ENCODE peak calls at places on chromosomes 7 and 10, in nine cellular contexts. One of them, this sample, is unnamed.

GRCh38 chr7:70595741-70596574 is 536.0 kb upstream of the GALNT17 start:
- DNase-seq in prostate gland: no peak
- DNase-seq in choroid plexus epithelial cell: no peak
- DNase-seq in endothelial cell: peak
- DNase-seq in IMR-90: no peak
- DNase-seq in AG04450: no peak
- DNase-seq in A549: no peak
- DNase-seq in brain microvascular endothelial cell: no peak
- DNase-seq in kidney: peak
- DNase-seq in this sample: no peak

GRCh38 chr7:132738254-132738653 is 162.0 kb upstream of the PLXNA4 start:
- DNase-seq in prostate gland: no peak
- DNase-seq in choroid plexus epithelial cell: peak
- DNase-seq in endothelial cell: no peak
- DNase-seq in IMR-90: peak
- DNase-seq in AG04450: peak
- DNase-seq in A549: peak
- DNase-seq in brain microvascular endothelial cell: peak
- DNase-seq in kidney: no peak
- DNase-seq in this sample: no peak

GRCh38 chr10:78891741-78892140 is 177.0 kb upstream of the ZMIZ1 start:
- DNase-seq in prostate gland: no peak
- DNase-seq in choroid plexus epithelial cell: no peak
- DNase-seq in endothelial cell: no peak
- DNase-seq in IMR-90: no peak
- DNase-seq in AG04450: no peak
- DNase-seq in A549: no peak
- DNase-seq in brain microvascular endothelial cell: no peak
- DNase-seq in kidney: no peak
- DNase-seq in this sample: no peak

GRCh38 chr7:114083714-114084113 is 164.9 kb upstream of the PPP1R3A start:
- DNase-seq in prostate gland: no peak
- DNase-seq in choroid plexus epithelial cell: no peak
- DNase-seq in endothelial cell: no peak
- DNase-seq in IMR-90: no peak
- DNase-seq in AG04450: no peak
- DNase-seq in A549: no peak
- DNase-seq in brain microvascular endothelial cell: no peak
- DNase-seq in kidney: no peak
- DNase-seq in this sample: no peak

GRCh38 chr7:47801423-47801822 is 146.8 kb downstream of the PKD1L1 start:
- DNase-seq in prostate gland: no peak
- DNase-seq in choroid plexus epithelial cell: no peak
- DNase-seq in endothelial cell: no peak
- DNase-seq in IMR-90: no peak
- DNase-seq in AG04450: no peak
- DNase-seq in A549: no peak
- DNase-seq in brain microvascular endothelial cell: no peak
- DNase-seq in kidney: no peak
- DNase-seq in this sample: no peak

GRCh38 chr10:3820255-3820654 is 35.2 kb upstream of the KLF6 start:
- DNase-seq in prostate gland: no peak
- DNase-seq in choroid plexus epithelial cell: peak
- DNase-seq in endothelial cell: no peak
- DNase-seq in IMR-90: no peak
- DNase-seq in AG04450: no peak
- DNase-seq in A549: no peak
- DNase-seq in brain microvascular endothelial cell: no peak
- DNase-seq in kidney: no peak
- DNase-seq in this sample: no peak

GRCh38 chr10:69232736-69233135 is 12.6 kb downstream of the HKDC1 start:
- DNase-seq in prostate gland: no peak
- DNase-seq in choroid plexus epithelial cell: no peak
- DNase-seq in endothelial cell: no peak
- DNase-seq in IMR-90: no peak
- DNase-seq in AG04450: no peak
- DNase-seq in A549: no peak
- DNase-seq in brain microvascular endothelial cell: no peak
- DNase-seq in kidney: no peak
- DNase-seq in this sample: no peak

GRCh38 chr10:122492955-122493597 is 31.7 kb downstream of the HTRA1 start:
- DNase-seq in prostate gland: no peak
- DNase-seq in choroid plexus epithelial cell: peak
- DNase-seq in endothelial cell: no peak
- DNase-seq in IMR-90: peak
- DNase-seq in AG04450: no peak
- DNase-seq in A549: no peak
- DNase-seq in brain microvascular endothelial cell: no peak
- DNase-seq in kidney: no peak
- DNase-seq in this sample: no peak

GRCh38 chr10:69451209-69451783 is at the start of gene TSPAN15:
- DNase-seq in prostate gland: peak
- DNase-seq in choroid plexus epithelial cell: peak
- DNase-seq in endothelial cell: peak
- DNase-seq in IMR-90: peak
- DNase-seq in AG04450: no peak
- DNase-seq in A549: peak
- DNase-seq in brain microvascular endothelial cell: peak
- DNase-seq in kidney: peak
- DNase-seq in this sample: no peak

GRCh38 chr7:110724811-110725210 is 366.1 kb upstream of the LRRN3 start:
- DNase-seq in prostate gland: no peak
- DNase-seq in choroid plexus epithelial cell: no peak
- DNase-seq in endothelial cell: no peak
- DNase-seq in IMR-90: no peak
- DNase-seq in AG04450: no peak
- DNase-seq in A549: no peak
- DNase-seq in brain microvascular endothelial cell: no peak
- DNase-seq in kidney: no peak
- DNase-seq in this sample: no peak

GRCh38 chr7:20784311-20785210 is 2.1 kb downstream of the SP8 start:
- DNase-seq in prostate gland: no peak
- DNase-seq in choroid plexus epithelial cell: no peak
- DNase-seq in endothelial cell: peak
- DNase-seq in IMR-90: no peak
- DNase-seq in AG04450: no peak
- DNase-seq in A549: peak
- DNase-seq in brain microvascular endothelial cell: no peak
- DNase-seq in kidney: peak
- DNase-seq in this sample: no peak

GRCh38 chr10:35462491-35462934 is 126.2 kb downstream of the CCNY start:
- DNase-seq in prostate gland: no peak
- DNase-seq in choroid plexus epithelial cell: no peak
- DNase-seq in endothelial cell: no peak
- DNase-seq in IMR-90: no peak
- DNase-seq in AG04450: no peak
- DNase-seq in A549: no peak
- DNase-seq in brain microvascular endothelial cell: no peak
- DNase-seq in kidney: no peak
- DNase-seq in this sample: no peak

GRCh38 chr10:103637855-103638561 is 144.5 kb downstream of the NEURL1 start:
- DNase-seq in prostate gland: peak
- DNase-seq in choroid plexus epithelial cell: peak
- DNase-seq in endothelial cell: no peak
- DNase-seq in IMR-90: peak
- DNase-seq in AG04450: peak
- DNase-seq in A549: no peak
- DNase-seq in brain microvascular endothelial cell: peak
- DNase-seq in kidney: peak
- DNase-seq in this sample: no peak

GRCh38 chr7:115043605-115044004 is 121.7 kb downstream of the MDFIC start:
- DNase-seq in prostate gland: no peak
- DNase-seq in choroid plexus epithelial cell: no peak
- DNase-seq in endothelial cell: no peak
- DNase-seq in IMR-90: no peak
- DNase-seq in AG04450: no peak
- DNase-seq in A549: peak
- DNase-seq in brain microvascular endothelial cell: no peak
- DNase-seq in kidney: no peak
- DNase-seq in this sample: no peak

GRCh38 chr10:132712698-132713232 is 73.2 kb downstream of the NKX6-2 start:
- DNase-seq in prostate gland: no peak
- DNase-seq in choroid plexus epithelial cell: no peak
- DNase-seq in endothelial cell: no peak
- DNase-seq in IMR-90: no peak
- DNase-seq in AG04450: no peak
- DNase-seq in A549: no peak
- DNase-seq in brain microvascular endothelial cell: no peak
- DNase-seq in kidney: peak
- DNase-seq in this sample: peak

GRCh38 chr7:69932034-69932628 is 333.9 kb downstream of the AUTS2 start:
- DNase-seq in prostate gland: peak
- DNase-seq in choroid plexus epithelial cell: peak
- DNase-seq in endothelial cell: peak
- DNase-seq in IMR-90: peak
- DNase-seq in AG04450: peak
- DNase-seq in A549: peak
- DNase-seq in brain microvascular endothelial cell: peak
- DNase-seq in kidney: no peak
- DNase-seq in this sample: no peak

GRCh38 chr7:87853237-87853864 is 22.8 kb downstream of the SLC25A40 start:
- DNase-seq in prostate gland: no peak
- DNase-seq in choroid plexus epithelial cell: peak
- DNase-seq in endothelial cell: no peak
- DNase-seq in IMR-90: peak
- DNase-seq in AG04450: no peak
- DNase-seq in A549: no peak
- DNase-seq in brain microvascular endothelial cell: no peak
- DNase-seq in kidney: no peak
- DNase-seq in this sample: no peak

DNA sequence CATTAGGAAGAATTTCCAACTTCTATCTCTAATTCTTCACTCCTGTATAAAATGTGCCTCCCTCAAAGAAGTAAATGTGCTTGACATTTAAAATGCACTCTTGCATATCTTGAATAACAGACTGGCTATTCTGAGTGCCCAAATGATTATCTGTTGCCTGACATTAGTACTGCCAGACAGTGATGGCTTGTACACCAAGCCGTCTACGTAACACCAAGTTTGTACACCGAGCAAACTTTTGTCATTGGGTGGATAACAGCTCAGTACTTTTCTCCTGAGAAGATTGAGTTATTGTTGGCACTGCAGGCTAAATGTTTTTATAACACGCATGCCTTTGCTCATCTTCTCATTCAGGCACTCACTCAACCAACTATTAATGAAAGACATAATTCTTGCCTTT is 137.2 kb downstream of the DOCK4 start:
- DNase-seq in prostate gland: no peak
- DNase-seq in choroid plexus epithelial cell: no peak
- DNase-seq in endothelial cell: no peak
- DNase-seq in IMR-90: no peak
- DNase-seq in AG04450: no peak
- DNase-seq in A549: no peak
- DNase-seq in brain microvascular endothelial cell: no peak
- DNase-seq in kidney: no peak
- DNase-seq in this sample: no peak
- TF ChIP-seq CTCF in prostate gland: no peak
- TF ChIP-seq CTCF in choroid plexus epithelial cell: no peak
- TF ChIP-seq CTCF in endothelial cell: no peak
- TF ChIP-seq CTCF in IMR-90: no peak
- TF ChIP-seq CTCF in AG04450: no peak
- TF ChIP-seq CTCF in A549: no peak
- TF ChIP-seq CTCF in brain microvascular endothelial cell: no peak
- TF ChIP-seq CTCF in kidney: no peak
- TF ChIP-seq CTCF in this sample: no peak

DNA sequence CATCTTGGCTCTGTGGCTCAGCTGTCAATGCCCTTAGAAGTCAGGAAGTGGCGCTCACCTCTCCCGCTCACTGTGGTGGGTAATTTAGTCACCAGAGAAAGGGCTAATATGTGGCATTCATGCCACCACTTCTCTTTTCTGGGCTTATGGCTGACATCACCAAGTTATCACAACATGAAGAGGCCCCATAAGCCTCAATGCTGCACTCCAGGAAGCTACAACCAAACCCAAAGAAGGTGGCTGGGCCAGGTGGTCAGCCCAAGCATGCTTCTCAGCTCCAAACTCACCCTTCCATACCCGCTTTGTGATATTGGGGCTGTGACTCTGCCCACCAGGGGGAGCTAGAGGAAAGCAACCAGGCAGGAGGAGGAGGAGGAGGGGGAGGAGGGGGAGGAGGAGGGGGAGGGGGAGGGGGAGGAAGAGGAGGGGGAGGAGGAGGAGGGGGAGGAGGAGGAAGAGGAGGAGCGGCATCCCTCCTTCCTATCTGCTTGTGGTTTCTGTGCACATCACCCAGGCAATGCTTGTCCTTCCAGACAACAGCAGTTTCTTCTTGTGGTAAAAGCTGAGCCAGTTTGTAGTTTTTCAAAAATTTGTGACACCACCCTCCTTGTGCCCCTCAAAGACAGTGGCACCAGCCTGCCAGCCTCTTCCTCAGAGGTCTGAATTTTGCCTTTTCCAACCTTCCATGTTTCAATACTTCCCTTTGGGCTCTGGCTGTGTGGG is 42.1 kb downstream of the CYP26A1 start:
- DNase-seq in prostate gland: peak
- DNase-seq in choroid plexus epithelial cell: peak
- DNase-seq in endothelial cell: peak
- DNase-seq in IMR-90: peak
- DNase-seq in AG04450: no peak
- DNase-seq in A549: peak
- DNase-seq in brain microvascular endothelial cell: peak
- DNase-seq in kidney: no peak
- DNase-seq in this sample: no peak
- TF ChIP-seq CTCF in prostate gland: peak
- TF ChIP-seq CTCF in choroid plexus epithelial cell: peak
- TF ChIP-seq CTCF in endothelial cell: peak
- TF ChIP-seq CTCF in IMR-90: peak
- TF ChIP-seq CTCF in AG04450: peak
- TF ChIP-seq CTCF in A549: no peak
- TF ChIP-seq CTCF in brain microvascular endothelial cell: peak
- TF ChIP-seq CTCF in kidney: peak
- TF ChIP-seq CTCF in this sample: peak

DNA sequence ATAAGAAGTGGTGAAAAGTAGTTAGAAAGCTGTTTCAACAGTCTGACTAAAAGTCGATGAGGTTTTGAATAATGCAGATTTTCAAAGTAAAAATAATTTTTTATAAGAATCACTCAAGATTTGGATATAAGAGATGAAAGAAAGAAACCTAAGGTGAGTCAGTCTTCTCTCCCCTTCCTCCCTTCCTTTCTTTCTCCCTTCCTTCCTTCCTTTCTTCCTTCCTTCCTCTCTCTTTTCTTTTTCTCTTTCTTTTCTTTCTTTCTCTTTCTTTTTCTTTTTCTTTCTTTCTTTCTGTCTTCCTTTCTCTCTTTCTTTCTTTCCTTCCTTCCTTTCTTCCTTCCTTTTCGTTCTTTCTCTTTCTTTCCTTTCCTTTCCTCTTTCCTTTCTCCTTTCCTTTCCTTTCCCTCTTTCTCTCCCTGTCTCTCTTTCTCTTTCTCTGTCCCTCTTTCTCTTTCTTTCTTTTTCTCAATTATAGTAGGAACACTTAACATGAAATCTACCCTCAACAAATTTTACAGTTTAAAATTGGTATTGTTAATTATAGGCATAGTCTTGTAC is 308.6 kb downstream of the ARL4A start:
- DNase-seq in prostate gland: no peak
- DNase-seq in choroid plexus epithelial cell: no peak
- DNase-seq in endothelial cell: no peak
- DNase-seq in IMR-90: no peak
- DNase-seq in AG04450: no peak
- DNase-seq in A549: no peak
- DNase-seq in brain microvascular endothelial cell: no peak
- DNase-seq in kidney: no peak
- DNase-seq in this sample: no peak
- TF ChIP-seq CTCF in prostate gland: no peak
- TF ChIP-seq CTCF in choroid plexus epithelial cell: no peak
- TF ChIP-seq CTCF in endothelial cell: no peak
- TF ChIP-seq CTCF in IMR-90: no peak
- TF ChIP-seq CTCF in AG04450: no peak
- TF ChIP-seq CTCF in A549: no peak
- TF ChIP-seq CTCF in brain microvascular endothelial cell: no peak
- TF ChIP-seq CTCF in kidney: no peak
- TF ChIP-seq CTCF in this sample: no peak

GRCh38 chr10:96719205-96719604 is 1.1 kb downstream of the PIK3AP1 start:
- DNase-seq in prostate gland: no peak
- DNase-seq in choroid plexus epithelial cell: no peak
- DNase-seq in endothelial cell: no peak
- DNase-seq in IMR-90: no peak
- DNase-seq in AG04450: no peak
- DNase-seq in A549: no peak
- DNase-seq in brain microvascular endothelial cell: no peak
- DNase-seq in kidney: no peak
- DNase-seq in this sample: no peak
- TF ChIP-seq CTCF in prostate gland: no peak
- TF ChIP-seq CTCF in choroid plexus epithelial cell: no peak
- TF ChIP-seq CTCF in endothelial cell: no peak
- TF ChIP-seq CTCF in IMR-90: no peak
- TF ChIP-seq CTCF in AG04450: no peak
- TF ChIP-seq CTCF in A549: no peak
- TF ChIP-seq CTCF in brain microvascular endothelial cell: no peak
- TF ChIP-seq CTCF in kidney: no peak
- TF ChIP-seq CTCF in this sample: no peak

This sample was measured in chondrocyte.